ENCODE peak calls at places on chromosomes 2 and 18, in four cellular contexts. One of them, this sample, is unnamed.

GRCh38 chr2:27398962-27399361 is 10.4 kb downstream of the PPM1G start:
- DNase-seq in esophagus squamous epithelium: no peak
- DNase-seq in tibial nerve: no peak
- DNase-seq in IMR-90: no peak
- DNase-seq in this sample: no peak

GRCh38 chr2:24577481-24577880 is 86.4 kb downstream of the NCOA1 start:
- DNase-seq in esophagus squamous epithelium: no peak
- DNase-seq in tibial nerve: no peak
- DNase-seq in IMR-90: no peak
- DNase-seq in this sample: no peak

GRCh38 chr2:40380721-40381120 is 71.2 kb downstream of the SLC8A1 start:
- DNase-seq in esophagus squamous epithelium: no peak
- DNase-seq in tibial nerve: no peak
- DNase-seq in IMR-90: no peak
- DNase-seq in this sample: no peak

GRCh38 chr2:236217926-236218325 is 46.3 kb downstream of the ASB18 start:
- DNase-seq in esophagus squamous epithelium: no peak
- DNase-seq in tibial nerve: no peak
- DNase-seq in IMR-90: no peak
- DNase-seq in this sample: no peak

GRCh38 chr2:176385219-176385618 is 116.0 kb downstream of the MTX2 start:
- DNase-seq in esophagus squamous epithelium: no peak
- DNase-seq in tibial nerve: no peak
- DNase-seq in IMR-90: no peak
- DNase-seq in this sample: no peak

GRCh38 chr2:175207741-175208438 is 26.4 kb upstream of the ATP5MC3 start:
- DNase-seq in esophagus squamous epithelium: no peak
- DNase-seq in tibial nerve: no peak
- DNase-seq in IMR-90: no peak
- DNase-seq in this sample: no peak

GRCh38 chr18:45760443-45761036 is 36.6 kb downstream of the SLC14A1 start:
- DNase-seq in esophagus squamous epithelium: no peak
- DNase-seq in tibial nerve: no peak
- DNase-seq in IMR-90: peak; percentile 38
- DNase-seq in this sample: no peak

GRCh38 chr2:220533485-220533884 is 906.1 kb downstream of the SLC4A3 start:
- DNase-seq in esophagus squamous epithelium: no peak
- DNase-seq in tibial nerve: no peak
- DNase-seq in IMR-90: peak; percentile 57
- DNase-seq in this sample: no peak

GRCh38 chr2:86135653-86136052 is 29.6 kb downstream of the PTCD3 start:
- DNase-seq in esophagus squamous epithelium: no peak
- DNase-seq in tibial nerve: no peak
- DNase-seq in IMR-90: no peak
- DNase-seq in this sample: no peak

GRCh38 chr18:12827588-12827987 is 56.4 kb downstream of the PTPN2 start:
- DNase-seq in esophagus squamous epithelium: no peak
- DNase-seq in tibial nerve: no peak
- DNase-seq in IMR-90: no peak
- DNase-seq in this sample: no peak
- H3K36me3 ChIP-seq in esophagus squamous epithelium: peaks cover 13% of the 10 kb centered on the region
- H3K36me3 ChIP-seq in tibial nerve: peaks cover 82% of the 10 kb centered on the region
- H3K36me3 ChIP-seq in IMR-90: peaks cover 11% of the 10 kb centered on the region
- H3K36me3 ChIP-seq in this sample: peaks cover 7% of the 10 kb centered on the region

GRCh38 chr18:55575949-55576348 is 12.0 kb downstream of the TCF4 start:
- DNase-seq in esophagus squamous epithelium: no peak
- DNase-seq in tibial nerve: no peak
- DNase-seq in IMR-90: no peak
- DNase-seq in this sample: no peak

GRCh38 chr18:55579471-55579870 is 8.5 kb downstream of the TCF4 start:
- DNase-seq in esophagus squamous epithelium: no peak
- DNase-seq in tibial nerve: no peak
- DNase-seq in IMR-90: peak; percentile 28
- DNase-seq in this sample: no peak

GRCh38 chr18:55579888-55580287 is 8.1 kb downstream of the TCF4 start:
- DNase-seq in esophagus squamous epithelium: no peak
- DNase-seq in tibial nerve: no peak
- DNase-seq in IMR-90: no peak
- DNase-seq in this sample: no peak

GRCh38 chr18:55575066-55575465 is 12.9 kb downstream of the TCF4 start:
- DNase-seq in esophagus squamous epithelium: no peak
- DNase-seq in tibial nerve: no peak
- DNase-seq in IMR-90: no peak
- DNase-seq in this sample: no peak

GRCh38 chr18:55577812-55578539 is 10.0 kb downstream of the TCF4 start:
- DNase-seq in esophagus squamous epithelium: no peak
- DNase-seq in tibial nerve: no peak
- DNase-seq in IMR-90: no peak
- DNase-seq in this sample: no peak
- TF ChIP-seq POLR2A in esophagus squamous epithelium: no peak
- TF ChIP-seq POLR2A in tibial nerve: no peak
- TF ChIP-seq POLR2A in IMR-90: no peak
- TF ChIP-seq POLR2A in this sample: no peak

GRCh38 chr2:151408788-151409600 is 708 bp upstream of the RIF1 start:
- DNase-seq in esophagus squamous epithelium: no peak
- DNase-seq in tibial nerve: no peak
- DNase-seq in IMR-90: no peak
- DNase-seq in this sample: no peak
- H3K27ac ChIP-seq in esophagus squamous epithelium: peak overlapping the region; percentile 97
- H3K27ac ChIP-seq in tibial nerve: peak overlapping the region; percentile 79
- H3K27ac ChIP-seq in IMR-90: no peak overlapping the region
- H3K27ac ChIP-seq in this sample: no peak overlapping the region

GRCh38 chr2:119144806-119145205 is 13.7 kb downstream of the C1QL2 start:
- DNase-seq in esophagus squamous epithelium: no peak
- DNase-seq in tibial nerve: no peak
- DNase-seq in IMR-90: no peak
- DNase-seq in this sample: no peak
- H3K36me3 ChIP-seq in esophagus squamous epithelium: no peaks in the 10 kb centered on the region
- H3K36me3 ChIP-seq in tibial nerve: no peaks in the 10 kb centered on the region
- H3K36me3 ChIP-seq in IMR-90: no peaks in the 10 kb centered on the region
- H3K36me3 ChIP-seq in this sample: no peaks in the 10 kb centered on the region

DNA sequence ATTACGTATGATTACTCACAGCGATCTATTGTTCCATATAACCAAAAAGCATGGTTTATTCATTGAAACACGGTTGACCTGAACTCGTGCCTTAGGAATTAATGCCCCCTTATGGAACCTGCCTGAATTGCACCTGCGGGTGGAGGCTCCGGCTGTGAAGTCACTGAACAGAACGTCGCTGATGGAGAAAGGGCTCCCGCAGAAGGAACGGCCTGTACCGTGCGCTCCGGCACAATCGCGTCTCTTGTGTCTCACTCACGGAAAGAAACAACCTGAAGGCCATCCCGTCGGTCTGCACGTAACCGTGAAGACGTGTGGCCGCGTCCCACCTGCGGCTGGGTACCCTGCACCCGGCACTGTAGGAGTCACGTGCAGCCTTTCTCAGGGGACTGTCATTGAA is 133.1 kb downstream of the NFATC1 start:
- DNase-seq in esophagus squamous epithelium: no peak
- DNase-seq in tibial nerve: peak; percentile 88
- DNase-seq in IMR-90: peak; percentile 64
- DNase-seq in this sample: peak; percentile 66
- TF ChIP-seq POLR2A in esophagus squamous epithelium: no peak
- TF ChIP-seq POLR2A in tibial nerve: no peak
- TF ChIP-seq POLR2A in IMR-90: peak; percentile 30
- TF ChIP-seq POLR2A in this sample: no peak

This sample was measured in upper lobe of left lung.